ENCODE peak calls at places on chromosomes 13 and 19, in four cellular contexts. One of them, this sample, is unnamed.

GRCh38 chr19:10766049-10766623 is 48.3 kb downstream of the DNM2 start:
- DNase-seq in fibroblast of lung: no peak
- DNase-seq in astrocyte of the cerebellum: no peak
- DNase-seq in C1 segment of cervical spinal cord: no peak
- DNase-seq in this sample: no peak

GRCh38 chr19:40365613-40366401 is 17.3 kb downstream of the PLD3 start:
- DNase-seq in fibroblast of lung: peak
- DNase-seq in astrocyte of the cerebellum: peak
- DNase-seq in C1 segment of cervical spinal cord: peak
- DNase-seq in this sample: peak

GRCh38 chr13:101025925-101026324 is 351.3 kb upstream of the TMTC4 start:
- DNase-seq in fibroblast of lung: no peak
- DNase-seq in astrocyte of the cerebellum: no peak
- DNase-seq in C1 segment of cervical spinal cord: no peak
- DNase-seq in this sample: no peak

GRCh38 chr13:39699274-39699673 is 43.8 kb downstream of the COG6 start:
- DNase-seq in fibroblast of lung: no peak
- DNase-seq in astrocyte of the cerebellum: no peak
- DNase-seq in C1 segment of cervical spinal cord: no peak
- DNase-seq in this sample: no peak

GRCh38 chr13:28566891-28567290 is 72.0 kb upstream of the FLT1 start:
- DNase-seq in fibroblast of lung: no peak
- DNase-seq in astrocyte of the cerebellum: no peak
- DNase-seq in C1 segment of cervical spinal cord: no peak
- DNase-seq in this sample: no peak

GRCh38 chr19:16266586-16266942 is 58.1 kb upstream of the KLF2 start:
- DNase-seq in fibroblast of lung: no peak
- DNase-seq in astrocyte of the cerebellum: no peak
- DNase-seq in C1 segment of cervical spinal cord: no peak
- DNase-seq in this sample: no peak

GRCh38 chr13:85373322-85373721 is 425.9 kb downstream of the SLITRK6 start:
- DNase-seq in fibroblast of lung: no peak
- DNase-seq in astrocyte of the cerebellum: no peak
- DNase-seq in C1 segment of cervical spinal cord: no peak
- DNase-seq in this sample: no peak

GRCh38 chr19:57803594-57804325 is 11.0 kb downstream of the ZNF552 start:
- DNase-seq in fibroblast of lung: peak
- DNase-seq in astrocyte of the cerebellum: peak
- DNase-seq in C1 segment of cervical spinal cord: no peak
- DNase-seq in this sample: no peak

GRCh38 chr13:95146486-95146885 is 154.8 kb downstream of the ABCC4 start:
- DNase-seq in fibroblast of lung: no peak
- DNase-seq in astrocyte of the cerebellum: no peak
- DNase-seq in C1 segment of cervical spinal cord: no peak
- DNase-seq in this sample: no peak

GRCh38 chr13:48232420-48233096 is 448 bp upstream of the ITM2B start:
- DNase-seq in fibroblast of lung: no peak
- DNase-seq in astrocyte of the cerebellum: no peak
- DNase-seq in C1 segment of cervical spinal cord: no peak
- DNase-seq in this sample: no peak

GRCh38 chr19:45560686-45561085 is 23.9 kb downstream of the OPA3 start:
- DNase-seq in fibroblast of lung: no peak
- DNase-seq in astrocyte of the cerebellum: no peak
- DNase-seq in C1 segment of cervical spinal cord: no peak
- DNase-seq in this sample: no peak

GRCh38 chr19:31905980-31906948 is 439.1 kb upstream of the ZNF507 start:
- DNase-seq in fibroblast of lung: no peak
- DNase-seq in astrocyte of the cerebellum: no peak
- DNase-seq in C1 segment of cervical spinal cord: no peak
- DNase-seq in this sample: no peak

GRCh38 chr13:96198038-96198437 is 108.1 kb downstream of the HS6ST3 start:
- DNase-seq in fibroblast of lung: no peak
- DNase-seq in astrocyte of the cerebellum: no peak
- DNase-seq in C1 segment of cervical spinal cord: no peak
- DNase-seq in this sample: no peak

GRCh38 chr13:98785968-98786367 is 33.5 kb upstream of the SLC15A1 start:
- DNase-seq in fibroblast of lung: no peak
- DNase-seq in astrocyte of the cerebellum: no peak
- DNase-seq in C1 segment of cervical spinal cord: no peak
- DNase-seq in this sample: no peak

GRCh38 chr19:54364775-54365257 is at the start of gene LAIR1:
- DNase-seq in fibroblast of lung: no peak
- DNase-seq in astrocyte of the cerebellum: no peak
- DNase-seq in C1 segment of cervical spinal cord: no peak
- DNase-seq in this sample: no peak

GRCh38 chr19:52217576-52217975 is 27.7 kb downstream of the PPP2R1A start:
- DNase-seq in fibroblast of lung: no peak
- DNase-seq in astrocyte of the cerebellum: no peak
- DNase-seq in C1 segment of cervical spinal cord: no peak
- DNase-seq in this sample: no peak

GRCh38 chr19:29795461-29795860 is 16.3 kb upstream of the CCNE1 start:
- DNase-seq in fibroblast of lung: no peak
- DNase-seq in astrocyte of the cerebellum: no peak
- DNase-seq in C1 segment of cervical spinal cord: no peak
- DNase-seq in this sample: no peak

GRCh38 chr13:39016087-39016486 is 21.8 kb downstream of the PROSER1 start:
- DNase-seq in fibroblast of lung: no peak
- DNase-seq in astrocyte of the cerebellum: no peak
- DNase-seq in C1 segment of cervical spinal cord: no peak
- DNase-seq in this sample: no peak

GRCh38 chr19:14081797-14082674 is 3.5 kb downstream of the C19orf67 start:
- DNase-seq in fibroblast of lung: peak
- DNase-seq in astrocyte of the cerebellum: no peak
- DNase-seq in C1 segment of cervical spinal cord: no peak
- DNase-seq in this sample: no peak

GRCh38 chr19:3284759-3285646 is 60.5 kb downstream of the CELF5 start:
- DNase-seq in fibroblast of lung: peak
- DNase-seq in astrocyte of the cerebellum: no peak
- DNase-seq in C1 segment of cervical spinal cord: no peak
- DNase-seq in this sample: no peak

GRCh38 chr13:75481176-75482069 is 546 bp downstream of the TBC1D4 start:
- DNase-seq in fibroblast of lung: peak
- DNase-seq in astrocyte of the cerebellum: no peak
- DNase-seq in C1 segment of cervical spinal cord: no peak
- DNase-seq in this sample: no peak

GRCh38 chr19:14006766-14007562 is 844 bp upstream of the RFX1 start:
- DNase-seq in fibroblast of lung: no peak
- DNase-seq in astrocyte of the cerebellum: no peak
- DNase-seq in C1 segment of cervical spinal cord: no peak
- DNase-seq in this sample: no peak

GRCh38 chr19:16208847-16209246 is 11.1 kb downstream of the AP1M1 start:
- DNase-seq in fibroblast of lung: no peak
- DNase-seq in astrocyte of the cerebellum: no peak
- DNase-seq in C1 segment of cervical spinal cord: no peak
- DNase-seq in this sample: no peak

GRCh38 chr19:16548956-16549355 is 6.7 kb upstream of the CHERP start:
- DNase-seq in fibroblast of lung: no peak
- DNase-seq in astrocyte of the cerebellum: no peak
- DNase-seq in C1 segment of cervical spinal cord: no peak
- DNase-seq in this sample: no peak

GRCh38 chr13:34410653-34411052 is 531.4 kb upstream of the NBEA start:
- DNase-seq in fibroblast of lung: peak
- DNase-seq in astrocyte of the cerebellum: no peak
- DNase-seq in C1 segment of cervical spinal cord: no peak
- DNase-seq in this sample: no peak

GRCh38 chr19:35436477-35437141 is 11.4 kb upstream of the FFAR2 start:
- DNase-seq in fibroblast of lung: peak
- DNase-seq in astrocyte of the cerebellum: no peak
- DNase-seq in C1 segment of cervical spinal cord: no peak
- DNase-seq in this sample: no peak

GRCh38 chr13:75437582-75438318 is 44.2 kb downstream of the TBC1D4 start:
- DNase-seq in fibroblast of lung: peak
- DNase-seq in astrocyte of the cerebellum: no peak
- DNase-seq in C1 segment of cervical spinal cord: no peak
- DNase-seq in this sample: peak

GRCh38 chr19:44131955-44132354 is 9.4 kb upstream of the ZNF234 start:
- DNase-seq in fibroblast of lung: no peak
- DNase-seq in astrocyte of the cerebellum: no peak
- DNase-seq in C1 segment of cervical spinal cord: no peak
- DNase-seq in this sample: no peak

GRCh38 chr19:39398297-39398864 is 7.2 kb downstream of the MED29 start:
- DNase-seq in fibroblast of lung: peak
- DNase-seq in astrocyte of the cerebellum: no peak
- DNase-seq in C1 segment of cervical spinal cord: no peak
- DNase-seq in this sample: peak